ENCODE peak calls at places on chromosomes 5 and 9, in four cellular contexts. O is lower lobe of right lung, V is transverse colon, Z is fibroblast of the aortic adventitia. F is an unnamed sample.

GRCh38 chr9:133477992-133478850 is 678 bp downstream of the SLC2A6 start:
- DNase-seq in O (peak; percentile 30), V (no peak), Z (peak; percentile 9), F (no peak)

GRCh38 chr9:136629879-136630661 is 32.6 kb upstream of the EGFL7 start:
- DNase-seq in O (peak; percentile 82), V (peak; percentile 75), Z (peak; percentile 28), F (no peak)

GRCh38 chr5:111747336-111747735 is 9.7 kb downstream of the NREP start:
- DNase-seq in O (no peak), V (no peak), Z (no peak), F (no peak)

GRCh38 chr5:169876376-169876775 is 103.9 kb downstream of the INSYN2B start:
- DNase-seq in O (no peak), V (no peak), Z (peak; percentile 28), F (no peak)

GRCh38 chr5:132473608-132474007 is 17.0 kb downstream of the IRF1 start:
- DNase-seq in O (no peak), V (peak; percentile 3), Z (no peak), F (no peak)

GRCh38 chr5:1495525-1495897 is 28.2 kb downstream of the LPCAT1 start:
- DNase-seq in O (no peak), V (no peak), Z (no peak), F (no peak)

GRCh38 chr9:29697011-29697410 is 2123.7 kb upstream of the C9orf72 start:
- DNase-seq in O (no peak), V (no peak), Z (peak; percentile 35), F (no peak)

GRCh38 chr5:34684281-34684979 is 28.3 kb downstream of the RAI14 start:
- DNase-seq in O (no peak), V (no peak), Z (no peak), F (no peak)

GRCh38 chr9:136674786-136675349 is 12.2 kb downstream of the EGFL7 start:
- DNase-seq in O (peak; percentile 90), V (peak; percentile 82), Z (no peak), F (no peak)

GRCh38 chr5:80741015-80741414 is 86.2 kb upstream of the DHFR start:
- DNase-seq in O (no peak), V (no peak), Z (no peak), F (no peak)

GRCh38 chr5:25694805-25695204 is 1050.0 kb upstream of the CDH10 start:
- DNase-seq in O (no peak), V (no peak), Z (no peak), F (no peak)

GRCh38 chr5:67887648-67888047 is 327.9 kb upstream of the PIK3R1 start:
- DNase-seq in O (no peak), V (no peak), Z (no peak), F (no peak)

GRCh38 chr9:100309992-100310391 is 42.8 kb downstream of the TEX10 start:
- DNase-seq in O (no peak), V (no peak), Z (peak; percentile 65), F (no peak)

GRCh38 chr5:157971466-157972324 is 112.8 kb upstream of the CLINT1 start:
- DNase-seq in O (no peak), V (no peak), Z (peak; percentile 43), F (no peak)

GRCh38 chr9:81874926-81875325 is 53.3 kb upstream of the SPATA31D4 start:
- DNase-seq in O (no peak), V (peak; percentile 20), Z (peak; percentile 83), F (peak; percentile 65)

GRCh38 chr5:171272996-171273970 is 35.8 kb upstream of the TLX3 start:
- DNase-seq in O (no peak), V (no peak), Z (peak; percentile 17), F (peak; percentile 6)

GRCh38 chr5:101782352-101783087 is 513.6 kb downstream of the SLCO4C1 start:
- DNase-seq in O (no peak), V (no peak), Z (no peak), F (peak; percentile 89)

GRCh38 chr5:6162175-6162574 is 216.2 kb downstream of the MED10 start:
- DNase-seq in O (no peak), V (no peak), Z (peak; percentile 19), F (no peak)

GRCh38 chr5:149865746-149866145 is 78.8 kb downstream of the PDE6A start:
- DNase-seq in O (no peak), V (no peak), Z (no peak), F (no peak)

GRCh38 chr5:56317923-56318561 is 84.9 kb upstream of the ANKRD55 start:
- DNase-seq in O (no peak), V (no peak), Z (no peak), F (no peak)

GRCh38 chr5:139745121-139745799 is 50.3 kb upstream of the PSD2 start:
- DNase-seq in O (no peak), V (no peak), Z (peak; percentile 86), F (no peak)

GRCh38 chr9:129863059-129863690 is 27.9 kb downstream of the USP20 start:
- DNase-seq in O (no peak), V (peak; percentile 53), Z (peak; percentile 60), F (no peak)

GRCh38 chr9:11457809-11458785 is 845.3 kb upstream of the PTPRD start:
- DNase-seq in O (no peak), V (no peak), Z (no peak), F (no peak)

GRCh38 chr5:179343021-179343781 is 2.1 kb downstream of the ADAMTS2 start:
- DNase-seq in O (peak; percentile 35), V (no peak), Z (peak; percentile 16), F (no peak)

GRCh38 chr9:3299872-3300271 is 225.9 kb downstream of the RFX3 start:
- DNase-seq in O (no peak), V (no peak), Z (no peak), F (no peak)

GRCh38 chr9:14313951-14314423 is at the start of gene NFIB:
- DNase-seq in O (peak; percentile 60), V (peak; percentile 36), Z (peak; percentile 52), F (no peak)

GRCh38 chr5:142422426-142422825 is 97.6 kb upstream of the SPRY4 start:
- DNase-seq in O (no peak), V (no peak), Z (peak; percentile 70), F (no peak)
- H3K4me3 ChIP-seq in O (no peak overlapping the region), V (no peak overlapping the region), Z (no peak overlapping the region), F (no peak overlapping the region)

DNA sequence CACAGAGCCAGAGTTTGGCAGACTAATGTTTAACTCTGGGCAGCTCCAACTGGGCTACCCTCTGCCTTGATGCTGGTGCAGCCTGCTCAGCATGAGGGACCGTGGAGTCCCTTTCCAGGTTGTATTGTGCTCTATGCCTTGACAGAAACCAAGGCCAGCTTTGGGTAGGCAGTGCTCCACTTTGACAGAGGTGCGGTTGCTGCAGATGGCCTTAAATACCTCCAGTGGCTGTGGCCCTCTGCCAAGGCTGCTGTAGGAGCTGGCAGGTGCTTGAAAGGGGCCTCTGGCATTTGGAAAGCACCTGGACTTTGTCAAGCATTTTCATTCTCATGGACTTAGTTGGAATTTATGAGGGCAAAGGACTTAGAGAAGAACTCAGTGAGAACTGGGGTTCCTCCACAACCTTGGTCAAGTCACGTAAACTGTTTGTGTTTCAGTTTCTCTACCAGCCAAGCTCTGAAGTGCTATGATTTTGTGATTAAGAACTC is 249.7 kb upstream of the ZNF462 start:
- DNase-seq in O (peak; percentile 75), V (peak; percentile 36), Z (no peak), F (no peak)
- TF ChIP-seq CTCF in O (no peak), V (no peak), Z (no peak), F (no peak)

GRCh38 chr5:141326088-141326854 is 4.0 kb upstream of the PCDHGA1 start:
- DNase-seq in O (peak; percentile 62), V (peak; percentile 63), Z (peak; percentile 74), F (peak; percentile 46)

GRCh38 chr5:141328231-141328630 is 2.1 kb upstream of the PCDHGA1 start:
- DNase-seq in O (no peak), V (no peak), Z (no peak), F (no peak)

DNA sequence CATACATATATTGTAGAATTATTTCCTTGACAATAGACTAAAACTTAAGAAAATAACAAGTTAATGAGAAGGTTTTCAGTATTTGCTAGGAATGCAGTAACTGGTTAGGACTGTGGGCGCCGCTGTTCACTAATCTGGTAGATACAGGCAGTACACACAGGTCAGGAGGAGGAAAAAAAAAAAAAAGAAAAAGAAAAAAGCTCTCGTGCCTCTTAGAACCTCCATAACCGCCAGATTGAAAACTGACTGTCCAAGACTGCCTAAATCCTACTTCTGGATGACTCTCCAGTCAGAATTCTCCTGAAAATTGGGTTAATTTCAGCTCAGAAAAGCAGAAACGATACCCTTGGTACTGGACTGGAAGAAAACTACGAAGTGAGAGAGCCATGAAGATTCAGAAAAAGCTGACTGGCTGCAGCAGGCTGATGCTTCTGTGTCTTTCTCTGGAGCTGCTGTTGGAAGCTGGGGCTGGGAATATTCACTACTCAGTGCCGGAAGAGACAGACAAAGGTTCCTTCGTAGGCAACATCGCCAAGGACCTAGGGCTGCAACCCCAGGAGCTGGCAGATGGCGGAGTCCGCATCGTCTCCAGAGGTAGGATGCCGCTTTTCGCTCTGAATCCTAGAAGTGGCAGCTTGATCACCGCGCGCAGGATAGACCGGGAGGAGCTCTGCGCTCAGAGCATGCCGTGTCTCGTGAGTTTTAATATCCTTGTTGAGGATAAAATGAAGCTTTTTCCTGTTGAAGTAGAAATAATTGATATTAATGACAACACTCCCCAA is at the start of gene PCDHGA1:
- DNase-seq in O (no peak), V (no peak), Z (peak; percentile 70), F (peak; percentile 27)
- H3K4me3 ChIP-seq in O (no peak within 1 kb of the TSS), V (no peak within 1 kb of the TSS), Z (peak within 1 kb of the TSS; percentile 49), F (peak within 1 kb of the TSS; percentile 52)

GRCh38 chr5:177312649-177313181 is 1.0 kb upstream of the MXD3 start:
- DNase-seq in O (no peak), V (peak; percentile 54), Z (no peak), F (no peak)
- TF ChIP-seq CTCF in O (no peak), V (no peak), Z (no peak), F (no peak)

GRCh38 chr5:76403963-76404693 is 1.0 kb downstream of the IQGAP2 start:
- DNase-seq in O (peak; percentile 68), V (peak; percentile 77), Z (no peak), F (no peak)

GRCh38 chr5:76402880-76403712 is at the start of gene IQGAP2:
- DNase-seq in O (peak; percentile 83), V (peak; percentile 85), Z (peak; percentile 27), F (no peak)

GRCh38 chr5:76402251-76402879 is 720 bp upstream of the IQGAP2 start:
- DNase-seq in O (peak; percentile 80), V (peak; percentile 69), Z (no peak), F (no peak)

GRCh38 chr5:76404694-76405306 is 1.7 kb downstream of the IQGAP2 start:
- DNase-seq in O (no peak), V (no peak), Z (no peak), F (no peak)

DNA sequence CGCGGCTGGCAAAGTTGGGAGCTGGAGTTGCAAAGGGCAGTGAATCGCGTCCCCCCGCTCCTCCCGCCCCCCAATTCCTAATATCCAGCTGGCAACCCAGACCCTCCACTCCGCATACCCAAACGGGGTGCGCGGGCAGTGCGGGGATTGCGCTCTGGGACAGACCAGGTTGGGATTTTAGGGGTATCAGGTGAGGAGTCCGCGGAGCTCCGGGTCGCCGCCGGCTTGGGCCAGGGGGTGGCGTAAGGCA is 553 bp downstream of the IQGAP2 start:
- DNase-seq in O (no peak), V (no peak), Z (no peak), F (no peak)
- H3K4me3 ChIP-seq in O (peak overlapping the region; percentile 70), V (peak overlapping the region; percentile 6), Z (peak overlapping the region; percentile 64), F (peak overlapping the region; percentile 60)

DNA sequence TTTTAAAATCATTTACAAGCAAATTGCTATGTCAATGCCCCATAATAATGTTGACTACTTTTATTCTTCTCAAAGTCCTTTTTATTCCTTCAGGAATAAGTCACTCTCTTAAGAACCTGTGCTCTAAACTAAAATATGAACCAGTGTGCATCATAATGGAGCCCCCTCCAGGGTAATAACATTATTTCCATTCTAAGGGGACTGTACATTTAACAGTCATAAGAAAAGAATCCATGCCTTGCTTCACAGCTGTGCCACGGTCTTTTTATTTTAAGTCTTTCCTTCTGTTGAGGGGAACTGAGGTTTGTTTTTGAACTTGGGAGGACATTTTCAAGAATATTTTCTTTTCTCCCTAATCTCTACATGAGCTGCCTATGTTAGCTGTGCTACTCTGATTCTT is 297.6 kb downstream of the MAN2A1 start:
- DNase-seq in O (no peak), V (no peak), Z (no peak), F (no peak)
- TF ChIP-seq CTCF in O (no peak), V (no peak), Z (no peak), F (no peak)

F was measured in LNCaP clone FGC.